ENCODE peak calls at places on chromosome 1, in ten cellular contexts. C is osteocyte; V is C1 segment of cervical spinal cord; Q is stimulated activated CD8-positive, alpha-beta memory T cell treated with anti-CD3 and anti-CD28 coated beads, Interleukin-4, amount 100 ng/mL, for 1 hour; K is T1000; Z is H1; Y is posterior cingulate gyrus; N is GM13976; L is lung; U is DMS53. H is an unnamed sample.

GRCh38 chr1:35788139-35788538 is 18.4 kb upstream of the CLSPN start:
- DNase-seq in C (no peak), V (no peak), Q (no peak), K (no peak), Z (peak; percentile 4), Y (no peak), N (no peak), L (no peak), U (no peak), H (no peak)

GRCh38 chr1:3155056-3155805 is 86.2 kb downstream of the PRDM16 start:
- DNase-seq in C (no peak), V (no peak), Q (no peak), K (no peak), Z (no peak), Y (no peak), N (no peak), L (no peak), U (no peak), H (no peak)

GRCh38 chr1:52306227-52307006 is 59.6 kb downstream of the CC2D1B start:
- DNase-seq in C (no peak), V (no peak), Q (no peak), K (no peak), Z (no peak), Y (no peak), N (no peak), L (no peak), U (peak; percentile 97), H (no peak)

GRCh38 chr1:12341667-12342066 is 111.8 kb downstream of the VPS13D start:
- DNase-seq in C (no peak), V (no peak), Q (no peak), K (no peak), Z (no peak), Y (no peak), N (no peak), L (no peak), U (no peak), H (no peak)

GRCh38 chr1:235822685-235823084 is 44.0 kb downstream of the LYST start:
- DNase-seq in C (no peak), V (no peak), Q (no peak), K (no peak), Z (no peak), Y (no peak), N (no peak), L (no peak), U (no peak), H (no peak)

GRCh38 chr1:29239142-29239541 is 2.8 kb downstream of the PTPRU start:
- DNase-seq in C (no peak), V (no peak), Q (no peak), K (no peak), Z (no peak), Y (no peak), N (no peak), L (peak; percentile 77), U (no peak), H (no peak)

GRCh38 chr1:181043025-181043880 is 9.5 kb downstream of the MR1 start:
- DNase-seq in C (no peak), V (no peak), Q (no peak), K (no peak), Z (no peak), Y (no peak), N (no peak), L (peak; percentile 74), U (peak; percentile 83), H (no peak)

GRCh38 chr1:7299994-7300393 is 471.1 kb upstream of the VAMP3 start:
- DNase-seq in C (no peak), V (no peak), Q (no peak), K (no peak), Z (no peak), Y (no peak), N (no peak), L (peak; percentile 9), U (peak; percentile 8), H (no peak)

GRCh38 chr1:212225416-212225815 is 59.8 kb upstream of the PPP2R5A start:
- DNase-seq in C (no peak), V (no peak), Q (peak; percentile 8), K (no peak), Z (no peak), Y (no peak), N (no peak), L (no peak), U (no peak), H (no peak)

GRCh38 chr1:245915406-245915805 is 591.7 kb downstream of the SMYD3 start:
- DNase-seq in C (no peak), V (no peak), Q (no peak), K (no peak), Z (no peak), Y (no peak), N (no peak), L (no peak), U (no peak), H (no peak)

GRCh38 chr1:242629396-242629795 is 104.9 kb upstream of the PLD5 start:
- DNase-seq in C (no peak), V (no peak), Q (no peak), K (no peak), Z (no peak), Y (no peak), N (no peak), L (no peak), U (no peak), H (no peak)

GRCh38 chr1:230307213-230307612 is 118.9 kb downstream of the PGBD5 start:
- DNase-seq in C (no peak), V (no peak), Q (no peak), K (no peak), Z (no peak), Y (peak; percentile 12), N (no peak), L (no peak), U (no peak), H (no peak)

H was measured in coronary artery.